ENCODE peak calls at places on chromosome 7, in four cellular contexts. Q, E, C and L are unnamed samples.

GRCh38 chr7:127713758-127714157 is 61.8 kb downstream of the SND1 start:
- DNase-seq in C (no peak), Q (no peak), E (no peak), L (peak; percentile 15)

GRCh38 chr7:107262857-107263256 is 94.1 kb downstream of the HBP1 start:
- DNase-seq in C (no peak), Q (peak; percentile 28), E (peak; percentile 61), L (no peak)

GRCh38 chr7:69109131-69109740 is 489.0 kb upstream of the AUTS2 start:
- DNase-seq in E (no peak), C (no peak), Q (no peak), L (no peak)

GRCh38 chr7:121397346-121397745 is 1.2 kb upstream of the FAM3C start:
- DNase-seq in C (no peak), E (no peak), Q (no peak), L (no peak)

GRCh38 chr7:137404918-137405317 is 61.4 kb upstream of the PTN start:
- DNase-seq in C (no peak), Q (no peak), E (no peak), L (no peak)

GRCh38 chr7:158026636-158027265 is 560.9 kb downstream of the PTPRN2 start:
- DNase-seq in E (no peak), Q (no peak), C (peak; percentile 5), L (no peak)

GRCh38 chr7:151304856-151305255 is 36.8 kb upstream of the NUB1 start:
- DNase-seq in E (peak; percentile 35), C (no peak), Q (no peak), L (no peak)

GRCh38 chr7:8063706-8064297 is 95.2 kb downstream of the GLCCI1 start:
- DNase-seq in C (no peak), E (no peak), Q (no peak), L (no peak)

GRCh38 chr7:47143344-47143743 is 438.6 kb downstream of the TNS3 start:
- DNase-seq in Q (no peak), C (no peak), E (peak; percentile 58), L (no peak)

GRCh38 chr7:999921-1000593 is 17.1 kb downstream of the CYP2W1 start:
- DNase-seq in E (no peak), Q (no peak), C (no peak), L (no peak)

GRCh38 chr7:92904292-92905131 is 68.1 kb upstream of the CDK6 start:
- DNase-seq in C (no peak), E (peak; percentile 84), Q (no peak), L (no peak)

GRCh38 chr7:43588477-43589132 is 5.7 kb downstream of the STK17A start:
- DNase-seq in C (no peak), E (no peak), Q (no peak), L (no peak)

GRCh38 chr7:104150470-104150869 is 57.3 kb downstream of the ORC5 start:
- DNase-seq in Q (no peak), E (no peak), C (no peak), L (no peak)

GRCh38 chr7:80635998-80636397 is 2.4 kb upstream of the CD36 start:
- DNase-seq in Q (no peak), C (no peak), E (no peak), L (no peak)

GRCh38 chr7:120988591-120989299 is at the start of gene CPED1:
- DNase-seq in Q (peak; percentile 76), C (peak; percentile 87), E (peak; percentile 81), L (peak; percentile 55)

GRCh38 chr7:64885520-64886240 is 17.4 kb upstream of the ZNF273 start:
- DNase-seq in C (no peak), E (no peak), Q (no peak), L (no peak)

GRCh38 chr7:24851791-24852190 is 94.5 kb upstream of the GSDME start:
- DNase-seq in E (no peak), C (no peak), Q (no peak), L (no peak)

GRCh38 chr7:116353614-116354013 is 143.3 kb downstream of the TES start:
- DNase-seq in Q (no peak), C (peak; percentile 45), E (peak; percentile 71), L (peak; percentile 72)

GRCh38 chr7:12814797-12815196 is 127.4 kb downstream of the ARL4A start:
- DNase-seq in E (no peak), C (no peak), Q (no peak), L (no peak)

GRCh38 chr7:46791180-46791579 is 790.7 kb downstream of the TNS3 start:
- DNase-seq in E (no peak), C (no peak), Q (no peak), L (no peak)

GRCh38 chr7:142626420-142627035 is 122.7 kb upstream of the PRSS1 start:
- DNase-seq in C (peak; percentile 44), Q (peak; percentile 86), E (peak; percentile 44), L (peak; percentile 75)

GRCh38 chr7:135714534-135715009 is 13.4 kb downstream of the SLC13A4 start:
- DNase-seq in E (peak; percentile 43), C (no peak), Q (no peak), L (no peak)

GRCh38 chr7:128076831-128077271 is 45.6 kb upstream of the LRRC4 start:
- DNase-seq in E (peak; percentile 36), Q (peak; percentile 62), C (no peak), L (peak; percentile 73)

GRCh38 chr7:129816742-129817141 is 136.0 kb downstream of the UBE2H start:
- DNase-seq in C (no peak), E (no peak), Q (no peak), L (no peak)

GRCh38 chr7:112407261-112407660 is 43.0 kb upstream of the IFRD1 start:
- DNase-seq in E (no peak), Q (no peak), C (no peak), L (no peak)

GRCh38 chr7:132575987-132576722 is at the start of gene PLXNA4:
- DNase-seq in Q (peak; percentile 22), C (no peak), E (peak; percentile 27), L (peak; percentile 19)

GRCh38 chr7:30965372-30965771 is 1.6 kb downstream of the GHRHR start:
- DNase-seq in E (peak; percentile 17), C (no peak), Q (no peak), L (no peak)

GRCh38 chr7:103735377-103735776 is 254.1 kb downstream of the RELN start:
- DNase-seq in E (peak; percentile 20), C (no peak), Q (no peak), L (no peak)

GRCh38 chr7:142066536-142066935 is 45.0 kb upstream of the MGAM2 start:
- DNase-seq in Q (no peak), C (no peak), E (no peak), L (no peak)

GRCh38 chr7:154178890-154179289 is 126.7 kb downstream of the DPP6 start:
- DNase-seq in C (no peak), Q (no peak), E (no peak), L (no peak)

GRCh38 chr7:125775319-125775718 is 845.7 kb upstream of the POT1 start:
- DNase-seq in E (no peak), Q (no peak), C (no peak), L (no peak)

GRCh38 chr7:41047192-41047591 is 655.7 kb downstream of the INHBA start:
- DNase-seq in C (no peak), Q (no peak), E (peak; percentile 11), L (no peak)

GRCh38 chr7:41045556-41046123 is 657.2 kb downstream of the INHBA start:
- DNase-seq in Q (no peak), E (no peak), C (no peak), L (peak; percentile 39)

GRCh38 chr7:41046221-41046761 is 656.6 kb downstream of the INHBA start:
- DNase-seq in E (peak; percentile 77), Q (no peak), C (no peak), L (no peak)

GRCh38 chr7:41047789-41048191 is 655.1 kb downstream of the INHBA start:
- DNase-seq in C (no peak), Q (no peak), E (peak; percentile 52), L (no peak)

DNA sequence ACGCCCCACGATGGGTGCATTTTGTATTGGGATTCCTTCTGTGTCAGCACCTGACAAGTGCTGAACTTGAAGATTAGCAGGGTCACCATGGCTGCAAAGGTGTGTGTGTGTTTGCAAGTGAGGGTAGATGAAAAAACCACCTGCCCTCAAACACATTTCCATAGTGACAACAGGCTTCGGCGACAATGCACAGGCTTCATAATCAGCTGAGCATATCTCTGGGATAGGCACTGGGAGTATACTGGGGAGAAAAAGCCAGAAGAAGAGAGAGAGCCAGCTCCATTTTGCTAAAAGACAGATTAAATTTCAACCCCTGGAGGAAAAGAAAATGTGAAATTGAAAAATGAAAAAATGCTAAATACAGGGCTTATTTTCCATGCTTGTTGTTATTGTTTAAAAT is 656.1 kb downstream of the INHBA start:
- DNase-seq in E (no peak), Q (no peak), C (no peak), L (no peak)
- H3K4me3 ChIP-seq in E (no peak overlapping the region), Q (no peak overlapping the region), C (no peak overlapping the region), L (no peak overlapping the region)

DNA sequence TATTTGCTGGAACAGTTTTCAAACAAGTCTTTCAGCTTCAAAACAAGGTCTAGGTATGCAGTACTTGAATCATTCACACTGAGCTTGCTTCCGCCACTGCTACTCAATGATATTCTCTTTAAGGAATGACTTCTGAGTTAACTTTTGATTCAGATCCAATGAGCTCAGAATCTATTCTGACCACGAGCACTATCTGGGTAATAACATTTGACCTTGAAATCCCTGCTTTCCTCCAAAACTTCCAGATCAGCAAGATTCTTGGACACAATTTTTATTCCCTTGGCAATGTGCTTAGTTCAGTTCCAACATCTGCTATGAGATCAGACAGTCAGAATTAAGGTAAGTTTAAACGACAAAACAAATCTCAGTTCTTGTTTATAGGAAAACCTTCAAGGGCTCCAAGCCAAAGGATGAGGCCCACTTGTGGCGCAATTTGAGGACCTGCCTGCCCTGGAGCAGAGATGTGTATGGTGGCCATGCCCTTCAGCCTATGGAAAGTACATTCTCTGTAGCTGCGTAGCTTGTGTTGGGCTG is 87.2 kb downstream of the RNF216 start:
- DNase-seq in Q (no peak), C (no peak), E (peak; percentile 81), L (no peak)
- H3K4me1 ChIP-seq in Q (peaks cover 91% of the 10 kb centered on the region), C (peaks cover 88% of the 10 kb centered on the region), E (peaks cover 89% of the 10 kb centered on the region), L (peaks cover 89% of the 10 kb centered on the region)

DNA sequence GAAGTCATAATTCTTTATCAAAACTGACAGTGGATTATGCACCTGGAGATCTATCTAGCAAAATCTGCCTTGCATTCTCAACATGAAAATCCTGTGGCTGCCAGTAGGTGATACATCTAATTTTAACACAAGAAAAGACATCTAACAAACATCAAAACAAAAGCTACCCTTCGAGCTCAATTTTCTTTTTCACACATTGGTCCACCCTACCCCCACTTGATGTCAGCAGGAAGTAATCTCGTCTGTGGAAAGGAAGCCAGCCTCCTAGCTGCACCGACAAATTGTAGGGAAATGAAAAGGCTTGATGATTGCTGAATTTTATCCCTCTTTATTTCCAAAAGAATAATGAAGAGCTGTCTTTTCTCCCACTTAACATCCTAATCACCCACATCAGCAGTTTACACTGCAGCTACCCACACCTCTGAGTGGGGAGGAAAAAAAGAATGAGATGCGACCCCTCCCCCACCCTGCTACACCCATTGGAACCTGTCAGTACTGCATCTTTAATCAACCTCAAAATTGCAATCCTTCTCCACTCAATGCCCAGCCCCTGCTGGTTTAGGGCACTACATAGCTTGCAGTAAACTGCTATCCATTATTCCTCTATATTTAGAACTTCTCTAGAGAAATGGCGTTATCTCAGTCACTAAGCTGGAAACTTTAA is 10.6 kb upstream of the CPVL start:
- DNase-seq in Q (no peak), C (no peak), E (no peak), L (no peak)
- TF ChIP-seq CTCF in Q (no peak), C (no peak), E (no peak), L (no peak)

GRCh38 chr7:15685358-15686181 is 913 bp downstream of the MEOX2 start:
- DNase-seq in Q (peak; percentile 36), C (peak; percentile 67), E (peak; percentile 83), L (peak; percentile 10)

GRCh38 chr7:15686209-15686956 is at the start of gene MEOX2:
- DNase-seq in E (peak; percentile 63), Q (peak; percentile 76), C (peak; percentile 85), L (peak; percentile 39)

GRCh38 chr7:15687645-15688025 is 1.2 kb upstream of the MEOX2 start:
- DNase-seq in E (no peak), C (peak; percentile 41), Q (peak; percentile 27), L (no peak)

GRCh38 chr7:15684834-15685233 is 1.6 kb downstream of the MEOX2 start:
- DNase-seq in C (peak; percentile 54), E (no peak), Q (no peak), L (no peak)

GRCh38 chr7:15686957-15687644 is 618 bp upstream of the MEOX2 start:
- DNase-seq in C (no peak), E (no peak), Q (no peak), L (no peak)
- H3K4me3 ChIP-seq in C (peak overlapping the region; percentile 72), E (peak overlapping the region; percentile 2), Q (peak overlapping the region; percentile 66), L (no peak overlapping the region)